ENCODE peak calls at places on chromosomes 11 and 22, in six cellular contexts. V is activated CD4-positive, alpha-beta T cell treated with anti-CD3 and anti-CD28 coated beads, Interleukin-2, amount 50 U/mL, for 48 hours; Y is WTC11; A is type B pancreatic cell; J is NCI-H460; X is colonic mucosa. R is an unnamed sample.

GRCh38 chr11:17898782-17899181 is 114.1 kb downstream of the SERGEF start:
- DNase-seq in V (no peak), Y (peak; percentile 23), A (no peak), J (no peak), X (no peak), R (no peak)

GRCh38 chr22:48351376-48352085 is 1476.1 kb downstream of the BRD1 start:
- DNase-seq in V (no peak), X (no peak), Y (no peak), J (no peak), A (no peak), R (no peak)

GRCh38 chr22:48695251-48695650 is 1132.4 kb downstream of the BRD1 start:
- DNase-seq in X (no peak), Y (no peak), V (no peak), J (no peak), A (no peak), R (no peak)

GRCh38 chr11:34866375-34866774 is 49.8 kb downstream of the APIP start:
- DNase-seq in A (no peak), V (no peak), X (no peak), J (no peak), Y (no peak), R (no peak)

GRCh38 chr22:23207786-23208325 is 27.5 kb downstream of the BCR start:
- DNase-seq in J (no peak), A (no peak), V (no peak), Y (no peak), X (no peak), R (no peak)

GRCh38 chr11:90874281-90874680 is 651.4 kb upstream of the CHORDC1 start:
- DNase-seq in J (no peak), Y (no peak), A (no peak), X (no peak), V (no peak), R (no peak)

GRCh38 chr11:75350743-75351540 is 519 bp downstream of the ARRB1 start:
- DNase-seq in X (peak; percentile 72), Y (peak; percentile 56), A (no peak), J (no peak), V (peak; percentile 41), R (no peak)

GRCh38 chr11:8426076-8426475 is 162.4 kb upstream of the LMO1 start:
- DNase-seq in J (no peak), V (no peak), Y (no peak), X (no peak), A (no peak), R (no peak)

GRCh38 chr11:32121012-32121411 is 30.1 kb downstream of the RCN1 start:
- DNase-seq in X (no peak), J (no peak), V (no peak), Y (no peak), A (no peak), R (no peak)

GRCh38 chr11:105878510-105878909 is 143.5 kb downstream of the MSANTD4 start:
- DNase-seq in X (peak; percentile 25), Y (no peak), J (no peak), A (no peak), V (no peak), R (no peak)

GRCh38 chr11:27977031-27977430 is 130.9 kb downstream of the KIF18A start:
- DNase-seq in J (no peak), X (no peak), A (no peak), Y (no peak), V (no peak), R (peak; percentile 13)

GRCh38 chr11:29184939-29185890 is 831.6 kb downstream of the KCNA4 start:
- DNase-seq in X (no peak), V (no peak), Y (no peak), J (no peak), A (no peak), R (no peak)

GRCh38 chr22:35900483-35901168 is 128.0 kb downstream of the RBFOX2 start:
- DNase-seq in J (no peak), V (peak; percentile 7), Y (no peak), X (no peak), A (no peak), R (no peak)

GRCh38 chr11:96390403-96390830 is 604 bp downstream of the JRKL start:
- DNase-seq in Y (no peak), X (no peak), A (no peak), V (no peak), J (no peak), R (peak; percentile 22)

GRCh38 chr22:32311551-32312071 is 46.1 kb upstream of the RFPL3 start:
- DNase-seq in Y (no peak), J (no peak), X (no peak), V (no peak), A (peak; percentile 60), R (no peak)

GRCh38 chr11:108803781-108804180 is 138.9 kb downstream of the DDX10 start:
- DNase-seq in Y (no peak), V (no peak), X (no peak), A (no peak), J (no peak), R (no peak)

GRCh38 chr22:24429411-24430365 is 2.3 kb downstream of the ADORA2A start:
- DNase-seq in Y (no peak), A (no peak), V (peak; percentile 85), X (no peak), J (no peak), R (no peak)

GRCh38 chr11:64226507-64227051 is 505 bp downstream of the NUDT22 start:
- DNase-seq in X (peak; percentile 79), V (peak; percentile 69), J (no peak), A (no peak), Y (no peak), R (no peak)

GRCh38 chr22:46742576-46743221 is 4.6 kb upstream of the CERK start:
- DNase-seq in A (no peak), X (peak; percentile 82), J (no peak), V (no peak), Y (no peak), R (no peak)

GRCh38 chr11:23124249-23124648 is 264.0 kb upstream of the CCDC179 start:
- DNase-seq in X (no peak), V (no peak), Y (no peak), J (no peak), A (no peak), R (no peak)

GRCh38 chr22:40182231-40182835 is 4.6 kb downstream of the TNRC6B start:
- DNase-seq in J (no peak), Y (no peak), A (no peak), X (no peak), V (no peak), R (no peak)

GRCh38 chr22:36086170-36086490 is 57.5 kb upstream of the RBFOX2 start:
- DNase-seq in X (peak; percentile 23), J (peak; percentile 33), V (no peak), A (no peak), Y (peak; percentile 59), R (no peak)

GRCh38 chr22:30301995-30302809 is 12.9 kb upstream of the CASTOR1 start:
- DNase-seq in X (peak; percentile 74), J (no peak), A (no peak), Y (no peak), V (no peak), R (no peak)

GRCh38 chr11:674406-674805 is 20.6 kb downstream of the DEAF1 start:
- DNase-seq in J (no peak), A (no peak), V (no peak), X (no peak), Y (no peak), R (no peak)

GRCh38 chr11:58905141-58905715 is 34.1 kb upstream of the GLYATL1 start:
- DNase-seq in Y (peak; percentile 62), J (no peak), A (peak; percentile 74), X (peak; percentile 41), V (no peak), R (no peak)